ENCODE peak calls at places on chromosome 14, in four cellular contexts. P is A549, T is stomach, O is aorta. Y is an unnamed sample. For H3K4me1, the result is how much of the 10 kb centered on the place peaks cover.

GRCh38 chr14:35515916-35516315 is 18.0 kb upstream of the INSM2 start:
- DNase-seq in P (no peak), T (no peak), O (no peak), Y (no peak)

GRCh38 chr14:98954347-98955000 is 317.5 kb downstream of the BCL11B start:
- DNase-seq in P (no peak), T (no peak), O (no peak), Y (no peak)

GRCh38 chr14:38078393-38078792 is 129.3 kb upstream of the SSTR1 start:
- DNase-seq in P (no peak), T (peak), O (no peak), Y (no peak)

GRCh38 chr14:76917158-76917596 is 91.0 kb downstream of the LRRC74A start:
- DNase-seq in P (peak), T (peak), O (peak), Y (no peak)

GRCh38 chr14:50342211-50343080 is 30.3 kb downstream of the DMAC2L start:
- DNase-seq in P (peak), T (no peak), O (no peak), Y (peak)

GRCh38 chr14:64438181-64438839 is 27.0 kb upstream of the AKAP5 start:
- DNase-seq in P (peak), T (no peak), O (peak), Y (no peak)

GRCh38 chr14:64918216-64918615 is 4.0 kb downstream of the CHURC1 start:
- DNase-seq in P (no peak), T (no peak), O (no peak), Y (no peak)

GRCh38 chr14:101929096-101929495 is 35.3 kb upstream of the DYNC1H1 start:
- DNase-seq in P (no peak), T (no peak), O (peak), Y (no peak)

GRCh38 chr14:89400529-89400928 is 16.5 kb downstream of the FOXN3 start:
- DNase-seq in P (no peak), T (no peak), O (no peak), Y (no peak)

GRCh38 chr14:90388437-90388836 is 8.4 kb upstream of the CALM1 start:
- DNase-seq in P (peak), T (peak), O (no peak), Y (peak)

GRCh38 chr14:25406818-25407217 is 356.9 kb upstream of the STXBP6 start:
- DNase-seq in P (no peak), T (no peak), O (no peak), Y (no peak)

GRCh38 chr14:52692248-52692962 is 3.0 kb downstream of the ERO1A start:
- DNase-seq in P (no peak), T (no peak), O (no peak), Y (no peak)

GRCh38 chr14:88983755-88984154 is 159.3 kb downstream of the TTC8 start:
- DNase-seq in P (peak), T (no peak), O (no peak), Y (no peak)

GRCh38 chr14:97523936-97524335 is 726.8 kb downstream of the VRK1 start:
- DNase-seq in P (no peak), T (no peak), O (no peak), Y (no peak)

GRCh38 chr14:78598046-78598652 is 428.0 kb downstream of the NRXN3 start:
- DNase-seq in P (peak), T (peak), O (no peak), Y (peak)

GRCh38 chr14:50804181-50804721 is 26.7 kb downstream of the NIN start:
- DNase-seq in P (no peak), T (no peak), O (peak), Y (no peak)

GRCh38 chr14:55191101-55191880 is at the start of gene DLGAP5:
- DNase-seq in P (peak), T (peak), O (peak), Y (peak)

GRCh38 chr14:77088645-77089044 is 9.4 kb upstream of the CIPC start:
- DNase-seq in P (no peak), T (no peak), O (no peak), Y (no peak)

GRCh38 chr14:91689608-91690007 is 42.3 kb downstream of the CATSPERB start:
- DNase-seq in P (no peak), T (no peak), O (no peak), Y (no peak)

DNA sequence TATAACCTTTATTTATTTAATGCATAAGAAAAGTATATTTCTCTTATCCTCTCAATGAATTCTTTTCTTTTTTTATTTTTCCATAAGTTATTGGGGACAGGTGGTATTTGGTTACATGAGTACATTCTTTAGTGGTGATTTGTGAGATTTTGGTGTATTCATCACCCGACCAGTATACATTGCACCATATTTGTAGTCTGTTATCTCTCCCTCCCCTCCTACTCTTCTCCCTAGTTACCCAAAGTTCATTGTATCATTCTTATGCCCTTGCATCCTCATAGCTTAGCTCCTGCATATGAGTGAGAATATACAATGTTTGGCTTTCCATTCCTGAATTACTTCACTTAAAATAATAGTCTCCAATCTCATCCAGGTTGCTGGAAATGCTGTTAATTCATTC is 1900.0 kb upstream of the SEL1L start:
- DNase-seq in P (no peak), T (no peak), O (no peak), Y (no peak)
- H3K27ac ChIP-seq in P (no peak), T (no peak), O (no peak), Y (no peak)

GRCh38 chr14:22255042-22255441 is 334.0 kb downstream of the DAD1 start:
- DNase-seq in P (no peak), T (no peak), O (no peak), Y (no peak)
- H3K4me1 ChIP-seq in P (under half), T (under half), O (under half), Y (under half)

GRCh38 chr14:71931492-71932228 is 569 bp upstream of the RGS6 start:
- DNase-seq in P (no peak), T (no peak), O (no peak), Y (no peak)

GRCh38 chr14:71933026-71933587 is 878 bp downstream of the RGS6 start:
- DNase-seq in P (no peak), T (no peak), O (no peak), Y (no peak)

DNA sequence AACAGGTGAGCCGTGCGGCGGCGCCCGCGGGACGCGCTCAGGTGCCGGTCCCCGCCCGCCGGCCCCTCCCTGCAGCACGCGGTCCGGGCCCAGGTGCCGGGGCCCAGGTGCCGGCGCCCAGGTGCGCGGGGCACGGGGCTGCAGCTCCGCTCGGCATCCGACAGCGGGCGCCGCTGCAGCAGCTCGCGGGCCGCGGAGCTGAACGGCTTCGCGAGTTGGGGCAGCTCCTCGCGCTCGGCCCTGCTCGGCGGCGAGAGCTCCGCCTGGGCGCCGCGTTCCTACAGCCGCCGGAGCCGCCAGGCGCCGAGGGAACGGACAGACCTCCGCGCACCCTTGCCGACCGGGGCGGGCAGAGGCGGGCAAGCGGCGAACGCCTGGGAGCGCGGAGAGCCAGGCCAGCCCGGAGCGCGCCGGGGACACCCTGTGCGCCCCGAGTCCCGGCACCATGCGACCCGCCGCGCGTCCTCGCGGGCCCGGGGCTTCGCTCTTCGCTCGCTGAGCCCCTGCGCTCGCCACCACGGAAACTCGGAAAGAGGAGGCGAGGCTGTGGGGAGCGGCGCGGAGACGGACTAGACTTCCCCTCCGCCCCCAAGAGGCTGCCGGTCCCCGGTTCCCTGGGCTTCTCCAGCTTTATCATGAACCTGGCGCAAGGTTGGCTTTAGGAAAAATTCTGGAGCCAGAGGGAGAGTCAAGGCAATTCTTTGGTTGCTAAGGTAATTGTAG is at the start of gene RGS6:
- DNase-seq in P (no peak), T (peak), O (no peak), Y (no peak)
- H3K27ac ChIP-seq in P (no peak), T (no peak), O (no peak), Y (peak)

GRCh38 chr14:59309291-59309900 is 120.9 kb downstream of the DAAM1 start:
- DNase-seq in P (no peak), T (no peak), O (no peak), Y (no peak)

GRCh38 chr14:59306775-59307174 is 118.3 kb downstream of the DAAM1 start:
- DNase-seq in P (no peak), T (no peak), O (no peak), Y (no peak)

GRCh38 chr14:59305836-59306555 is 117.5 kb downstream of the DAAM1 start:
- DNase-seq in P (no peak), T (no peak), O (no peak), Y (no peak)

GRCh38 chr14:59310644-59311043 is 122.2 kb downstream of the DAAM1 start:
- DNase-seq in P (no peak), T (no peak), O (no peak), Y (no peak)

GRCh38 chr14:59308706-59309105 is 120.2 kb downstream of the DAAM1 start:
- DNase-seq in P (no peak), T (no peak), O (no peak), Y (no peak)
- H3K4me1 ChIP-seq in P (under half), T (under half), O (under half), Y (under half)

GRCh38 chr14:93747102-93747501 is 41.2 kb downstream of the PRIMA1 start:
- DNase-seq in P (no peak), T (no peak), O (no peak), Y (no peak)
- H3K27ac ChIP-seq in P (no peak), T (no peak), O (no peak), Y (no peak)

GRCh38 chr14:93041830-93042229 is 73.9 kb downstream of the ITPK1 start:
- DNase-seq in P (no peak), T (no peak), O (no peak), Y (no peak)

GRCh38 chr14:93042968-93043940 is 72.5 kb downstream of the ITPK1 start:
- DNase-seq in P (peak), T (peak), O (peak), Y (peak)

GRCh38 chr14:93041002-93041401 is 74.7 kb downstream of the ITPK1 start:
- DNase-seq in P (no peak), T (no peak), O (no peak), Y (no peak)

GRCh38 chr14:93039649-93040315 is 75.9 kb downstream of the ITPK1 start:
- DNase-seq in P (no peak), T (no peak), O (no peak), Y (no peak)

DNA sequence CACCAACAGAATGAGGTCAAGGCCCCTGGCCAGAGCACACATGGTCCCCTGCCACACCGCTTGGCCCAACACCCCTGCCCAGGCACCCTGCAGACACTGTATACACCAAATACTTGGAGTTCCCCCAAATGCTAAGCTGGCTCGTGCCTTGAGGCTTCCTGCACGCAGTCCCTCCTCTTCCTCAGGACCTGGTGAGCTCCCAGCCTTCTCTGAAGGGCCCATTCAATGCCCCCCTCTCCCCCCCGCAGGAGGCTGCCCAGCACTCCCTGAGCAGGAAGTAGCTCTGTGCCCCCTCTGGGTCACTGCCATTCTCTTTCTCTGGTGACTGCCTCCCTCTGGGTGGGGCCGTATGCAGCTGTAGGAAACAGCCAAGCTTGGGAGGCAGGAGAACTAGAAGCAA is 75.3 kb downstream of the ITPK1 start:
- DNase-seq in P (no peak), T (peak), O (no peak), Y (peak)
- H3K4me1 ChIP-seq in P (half or more), T (half or more), O (under half), Y (under half)

GRCh38 chr14:48563465-48563864 is 888.1 kb upstream of the MDGA2 start:
- DNase-seq in P (no peak), T (no peak), O (no peak), Y (no peak)

GRCh38 chr14:48568688-48569087 is 893.3 kb upstream of the MDGA2 start:
- DNase-seq in P (no peak), T (no peak), O (no peak), Y (no peak)

DNA sequence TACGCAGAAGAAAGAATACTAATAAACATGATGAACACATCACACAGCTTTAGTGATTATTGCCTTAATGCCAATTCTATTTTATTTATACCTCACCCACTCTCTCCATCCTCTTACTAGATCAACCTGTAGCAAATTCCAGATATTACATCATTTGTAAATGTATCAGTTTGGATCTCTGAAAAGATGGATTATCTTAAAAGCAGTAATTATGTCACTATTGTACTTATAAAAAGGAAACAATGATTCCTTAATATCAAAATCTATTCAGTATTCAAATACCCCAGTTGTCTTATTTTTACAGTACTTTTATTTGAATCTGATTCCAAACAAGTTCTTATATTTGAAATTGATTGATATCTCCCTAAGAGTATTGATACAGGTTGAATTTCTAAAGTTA is 892.8 kb upstream of the MDGA2 start:
- DNase-seq in P (no peak), T (no peak), O (no peak), Y (no peak)
- H3K27ac ChIP-seq in P (no peak), T (no peak), O (no peak), Y (no peak)

DNA sequence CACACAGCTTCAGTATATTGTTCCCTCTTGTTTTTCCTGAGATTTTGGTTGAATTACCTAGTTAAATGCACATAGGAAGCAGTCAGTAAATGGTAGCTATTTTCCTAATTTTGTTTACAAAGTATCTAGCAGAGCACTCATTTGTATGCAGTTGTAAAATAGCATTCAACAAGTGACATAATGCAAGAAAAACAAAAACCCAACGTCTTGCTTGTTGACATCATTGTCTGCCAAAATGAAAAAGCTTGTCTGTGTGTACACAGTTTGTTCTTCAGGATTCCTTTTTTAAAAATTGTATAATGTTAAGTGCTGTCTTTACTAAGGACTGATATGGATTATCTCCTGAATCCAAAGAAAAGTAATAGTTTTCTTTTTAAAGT is 2.7 kb downstream of the VRTN start:
- DNase-seq in P (no peak), T (no peak), O (no peak), Y (no peak)
- H3K4me1 ChIP-seq in P (under half), T (under half), O (under half), Y (under half)

DNA sequence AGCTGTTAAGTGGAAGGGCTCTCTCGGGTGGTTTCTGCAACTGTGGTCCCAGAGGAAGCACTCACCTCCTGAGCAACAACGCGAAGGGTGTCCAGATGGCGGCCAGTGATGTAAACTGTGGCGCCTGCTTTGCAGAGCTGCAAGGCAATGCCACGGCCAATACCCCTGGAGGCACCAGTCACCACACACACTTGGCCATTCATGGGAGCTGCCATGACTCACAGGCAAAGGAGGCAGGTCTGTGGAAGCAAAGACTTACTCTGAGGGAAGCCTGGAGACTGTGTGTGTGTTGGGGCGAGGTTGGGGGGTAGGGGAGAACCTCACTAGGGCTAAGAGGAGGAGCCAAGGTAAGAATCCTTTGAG is 707 bp downstream of the DHRS1 start:
- DNase-seq in P (peak), T (no peak), O (no peak), Y (no peak)
- H3K27ac ChIP-seq in P (peak), T (peak), O (no peak), Y (peak)

Y was measured in gastrocnemius medialis.